ENCODE peak calls at places on chromosome 14, in four cellular contexts. S is Caco-2, W is neural progenitor cell, U is IMR-90. T is an unnamed sample.

GRCh38 chr14:33404054-33404453 is 465.4 kb downstream of the NPAS3 start:
- DNase-seq in S (no peak), W (no peak), U (peak; percentile 10), T (peak; percentile 90)

GRCh38 chr14:33986804-33987203 is 35.9 kb upstream of the EGLN3 start:
- DNase-seq in S (peak; percentile 37), W (no peak), U (peak; percentile 84), T (peak; percentile 56)

GRCh38 chr14:73783107-73783727 is 68.4 kb upstream of the PTGR2 start:
- DNase-seq in S (peak; percentile 52), W (peak; percentile 96), U (no peak), T (no peak)

GRCh38 chr14:101813833-101814232 is 52.3 kb downstream of the PPP2R5C start:
- DNase-seq in S (no peak), W (no peak), U (no peak), T (no peak)

GRCh38 chr14:26021759-26022158 is 576.1 kb downstream of the NOVA1 start:
- DNase-seq in S (no peak), W (no peak), U (no peak), T (no peak)

GRCh38 chr14:64841121-64841611 is 38.5 kb downstream of the SPTB start:
- DNase-seq in S (peak; percentile 77), W (peak; percentile 59), U (peak; percentile 62), T (peak; percentile 84)

GRCh38 chr14:59829469-59829868 is 41.1 kb downstream of the RTN1 start:
- DNase-seq in S (no peak), W (no peak), U (no peak), T (no peak)

GRCh38 chr14:21106506-21107359 is 5.9 kb downstream of the TMEM253 start:
- DNase-seq in S (peak; percentile 85), W (peak; percentile 82), U (peak; percentile 68), T (peak; percentile 84)

GRCh38 chr14:24894583-24895242 is 155.2 kb downstream of the STXBP6 start:
- DNase-seq in S (no peak), W (no peak), U (no peak), T (no peak)

GRCh38 chr14:35302211-35302528 is 10.0 kb downstream of the PSMA6 start:
- DNase-seq in S (no peak), W (no peak), U (no peak), T (no peak)
- H3K36me3 ChIP-seq in S (no peaks in the 10 kb centered on the region), W (no peaks in the 10 kb centered on the region), U (no peaks in the 10 kb centered on the region), T (peaks cover 4% of the 10 kb centered on the region)

DNA sequence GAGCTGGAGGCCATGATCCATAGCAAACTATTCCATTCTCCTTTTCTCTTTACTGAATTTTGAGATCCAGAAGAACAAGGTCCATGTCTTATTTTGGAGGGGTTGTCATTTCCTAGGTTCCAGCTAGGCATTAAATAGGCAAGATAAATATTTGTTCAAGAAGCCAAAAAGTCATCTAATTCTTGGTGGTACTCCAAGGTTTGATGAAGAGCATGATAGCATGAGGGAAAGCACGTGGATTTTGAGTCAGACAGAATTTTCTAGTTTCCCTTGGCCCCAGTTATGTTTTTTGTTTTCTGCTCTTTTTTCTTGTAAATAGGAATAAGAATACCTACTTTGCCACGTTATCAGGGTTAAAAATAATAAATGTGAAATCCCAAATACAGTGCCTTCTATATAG is 25.5 kb upstream of the FRMD6 start:
- DNase-seq in S (no peak), W (no peak), U (no peak), T (no peak)
- H3K9me3 ChIP-seq in S (no peaks in the 10 kb centered on the region), W (no peaks in the 10 kb centered on the region), U (no peaks in the 10 kb centered on the region), T (no peaks in the 10 kb centered on the region)

DNA sequence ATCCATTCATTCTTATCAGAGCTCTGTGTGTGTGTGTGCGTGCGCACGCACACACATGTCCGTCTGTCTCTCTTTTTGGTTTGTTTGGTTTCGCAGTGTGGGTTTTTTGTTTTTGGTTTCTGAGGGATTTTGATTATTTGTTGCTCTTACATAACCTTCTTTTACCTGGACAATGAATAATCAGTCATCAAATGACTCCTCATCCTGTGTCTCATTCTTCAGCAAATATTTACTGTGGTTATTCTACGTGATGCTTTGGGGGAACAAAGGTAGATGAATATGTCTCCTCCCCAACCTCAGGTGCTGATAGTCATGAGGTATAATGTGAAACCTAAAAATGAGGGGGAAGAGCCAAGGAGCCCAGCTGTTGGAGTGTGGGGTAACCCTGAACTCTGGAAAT is 92.4 kb downstream of the SAMD4A start:
- DNase-seq in S (no peak), W (no peak), U (no peak), T (no peak)
- H3K36me3 ChIP-seq in S (no peaks in the 10 kb centered on the region), W (no peaks in the 10 kb centered on the region), U (peaks cover 2% of the 10 kb centered on the region), T (no peaks in the 10 kb centered on the region)

GRCh38 chr14:106286697-106287290 is 760.4 kb downstream of the TMEM121 start:
- DNase-seq in S (peak; percentile 32), W (no peak), U (no peak), T (no peak)

GRCh38 chr14:106291626-106292025 is 765.2 kb downstream of the TMEM121 start:
- DNase-seq in S (no peak), W (no peak), U (no peak), T (no peak)

GRCh38 chr14:106287506-106287905 is 761.1 kb downstream of the TMEM121 start:
- DNase-seq in S (no peak), W (no peak), U (no peak), T (no peak)
- H3K9me3 ChIP-seq in S (no peaks in the 10 kb centered on the region), W (peaks cover 23% of the 10 kb centered on the region), U (peaks cover 17% of the 10 kb centered on the region), T (peaks cover 27% of the 10 kb centered on the region)

DNA sequence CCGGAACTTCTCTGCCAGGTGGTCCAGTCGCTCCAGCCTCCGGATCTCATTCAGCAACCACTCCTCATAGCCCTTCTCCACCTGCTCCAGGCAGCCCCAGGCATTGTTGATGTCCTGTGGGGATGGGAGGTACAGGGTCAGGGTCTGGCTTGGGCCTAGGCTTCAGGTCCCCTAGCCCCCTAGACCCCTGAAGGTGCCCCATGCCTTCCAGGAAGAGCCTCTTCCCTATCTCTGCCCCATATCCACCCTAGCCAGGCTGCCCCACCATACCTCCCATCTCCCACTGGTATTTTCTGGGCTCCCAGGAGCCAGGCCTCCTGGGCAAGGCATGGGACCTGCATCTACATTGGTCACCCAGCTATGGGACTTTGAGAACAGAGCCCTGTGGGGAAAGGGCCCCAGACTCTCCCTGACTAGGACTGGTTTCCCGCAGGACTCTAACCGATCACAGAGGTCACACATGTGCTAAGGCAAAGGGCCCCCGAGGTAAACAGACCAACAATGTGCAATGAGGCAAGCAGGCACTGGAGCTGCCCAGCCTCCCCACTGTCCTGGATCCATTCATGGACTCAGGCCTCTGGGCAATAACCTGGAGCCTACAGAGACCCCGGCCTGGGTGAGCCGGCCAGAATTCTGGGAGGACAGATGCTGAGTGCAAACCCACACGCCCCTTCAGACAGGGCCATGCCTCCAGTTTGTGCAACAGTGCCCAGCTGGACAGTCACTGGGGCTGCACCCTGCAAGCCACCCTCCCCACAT is 88.8 kb downstream of the ACTN1 start:
- DNase-seq in S (no peak), W (no peak), U (no peak), T (no peak)
- H3K36me3 ChIP-seq in S (peaks cover 8% of the 10 kb centered on the region), W (no peaks in the 10 kb centered on the region), U (peaks cover 81% of the 10 kb centered on the region), T (peaks cover 75% of the 10 kb centered on the region)

GRCh38 chr14:89364316-89364715 is 52.7 kb downstream of the FOXN3 start:
- DNase-seq in S (no peak), W (no peak), U (no peak), T (no peak)
- H3K9me3 ChIP-seq in S (no peaks in the 10 kb centered on the region), W (no peaks in the 10 kb centered on the region), U (no peaks in the 10 kb centered on the region), T (no peaks in the 10 kb centered on the region)

GRCh38 chr14:22842211-22843122 is 6.1 kb downstream of the MMP14 start:
- DNase-seq in S (no peak), W (no peak), U (no peak), T (no peak)

GRCh38 chr14:22845103-22845394 is 8.7 kb downstream of the MMP14 start:
- DNase-seq in S (no peak), W (no peak), U (no peak), T (no peak)

GRCh38 chr14:22845821-22846625 is 9.6 kb downstream of the MMP14 start:
- DNase-seq in S (no peak), W (no peak), U (no peak), T (no peak)

GRCh38 chr14:22843123-22843925 is 6.9 kb downstream of the MMP14 start:
- DNase-seq in S (no peak), W (no peak), U (no peak), T (no peak)

GRCh38 chr14:22844221-22845102 is 8.1 kb downstream of the MMP14 start:
- DNase-seq in S (no peak), W (no peak), U (no peak), T (no peak)
- H3K36me3 ChIP-seq in S (peaks cover 10% of the 10 kb centered on the region), W (no peaks in the 10 kb centered on the region), U (peaks cover 65% of the 10 kb centered on the region), T (peaks cover 72% of the 10 kb centered on the region)

DNA sequence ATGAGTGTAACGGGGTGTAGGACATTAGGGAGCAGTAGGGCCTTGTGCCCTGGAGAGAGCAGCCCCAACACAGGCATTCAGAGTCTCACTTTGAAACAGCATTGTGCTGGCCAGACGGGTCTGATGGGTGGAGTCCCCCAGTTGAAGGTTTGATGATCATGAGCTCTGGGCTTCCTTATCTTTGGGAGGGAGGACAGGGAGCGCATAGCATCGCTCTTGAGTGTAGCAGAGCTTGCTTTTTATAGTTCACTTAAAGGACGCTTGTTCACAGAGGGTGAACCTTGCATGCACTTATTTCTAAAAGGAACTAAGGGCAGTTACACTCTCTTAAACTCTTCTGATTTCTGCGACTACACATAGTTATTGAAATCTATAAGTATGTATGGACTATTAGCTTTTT is 10.6 kb downstream of the KCNK13 start:
- DNase-seq in S (no peak), W (no peak), U (no peak), T (no peak)
- H3K9me3 ChIP-seq in S (no peaks in the 10 kb centered on the region), W (no peaks in the 10 kb centered on the region), U (no peaks in the 10 kb centered on the region), T (no peaks in the 10 kb centered on the region)

GRCh38 chr14:19917955-19918518 is 2.4 kb upstream of the OR4K5 start:
- DNase-seq in S (no peak), W (no peak), U (no peak), T (no peak)

GRCh38 chr14:19920021-19920657 is at the start of gene OR4K5:
- DNase-seq in S (no peak), W (no peak), U (no peak), T (no peak)

GRCh38 chr14:19917243-19917642 is 3.2 kb upstream of the OR4K5 start:
- DNase-seq in S (no peak), W (no peak), U (no peak), T (no peak)

DNA sequence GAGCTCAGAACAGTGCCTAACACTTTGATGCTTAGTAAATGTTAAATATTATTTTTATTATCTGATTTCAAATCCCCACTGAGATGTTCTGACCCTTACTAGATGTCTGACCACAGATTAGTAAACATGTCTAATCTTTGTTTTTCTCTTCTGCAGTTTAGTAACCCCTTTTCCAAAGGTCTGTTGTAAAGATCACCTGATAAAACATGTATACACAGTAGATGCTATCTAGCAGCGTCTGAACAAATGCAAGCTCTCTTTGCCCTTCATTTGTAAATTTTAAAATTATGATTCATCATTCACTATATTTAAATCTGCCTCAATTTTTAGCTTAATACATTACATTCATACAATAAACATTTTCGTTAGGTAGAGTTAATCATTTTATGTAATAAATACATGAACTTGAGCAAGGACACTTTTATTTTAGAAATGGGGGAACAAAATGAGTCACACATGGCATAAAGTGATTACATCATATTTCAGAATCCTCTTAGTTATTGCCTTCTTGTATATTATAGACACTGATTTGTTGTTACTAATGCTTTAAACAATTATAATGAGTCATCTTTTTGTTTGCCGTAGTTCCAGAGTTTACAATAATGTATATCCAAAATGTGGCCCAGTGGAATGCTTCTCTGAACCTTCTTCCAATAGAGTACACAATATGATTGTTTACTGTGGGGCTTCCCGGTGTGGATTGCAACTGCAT is 1.7 kb upstream of the OR4K5 start:
- DNase-seq in S (no peak), W (no peak), U (no peak), T (no peak)
- H3K36me3 ChIP-seq in S (no peaks in the 10 kb centered on the region), W (peaks cover 3% of the 10 kb centered on the region), U (no peaks in the 10 kb centered on the region), T (no peaks in the 10 kb centered on the region)

T was measured in trophoblast cell.